ENCODE peak calls at places on chromosomes 13 and 19, in four cellular contexts. R, T, Z and H are unnamed samples.

GRCh38 chr19:13505761-13506549 is at the start of gene CACNA1A:
- DNase-seq in R (no peak), T (no peak), Z (no peak), H (no peak)

GRCh38 chr19:33700408-33700757 is 78.6 kb downstream of the CHST8 start:
- DNase-seq in R (no peak), T (no peak), Z (no peak), H (no peak)

GRCh38 chr19:54188224-54188871 is 1.0 kb downstream of the MBOAT7 start:
- DNase-seq in R (peak), T (no peak), Z (no peak), H (no peak)

GRCh38 chr19:35216026-35216832 is 12.3 kb downstream of the FAM187B start:
- DNase-seq in R (no peak), T (no peak), Z (no peak), H (no peak)

GRCh38 chr13:59780058-59780457 is 383.7 kb downstream of the DIAPH3 start:
- DNase-seq in R (no peak), T (no peak), Z (no peak), H (no peak)

GRCh38 chr19:35162471-35163326 is 8.2 kb downstream of the FXYD5 start:
- DNase-seq in R (no peak), T (no peak), Z (no peak), H (no peak)

GRCh38 chr13:113448545-113448884 is 4.8 kb downstream of the ADPRHL1 start:
- DNase-seq in R (no peak), T (peak), Z (no peak), H (no peak)

GRCh38 chr19:51651216-51651846 is 4.7 kb upstream of the SIGLEC14 start:
- DNase-seq in R (no peak), T (no peak), Z (no peak), H (no peak)

GRCh38 chr13:113318956-113319355 is 21.9 kb downstream of the LAMP1 start:
- DNase-seq in R (no peak), T (no peak), Z (no peak), H (no peak)

GRCh38 chr19:38693380-38694223 is 46.2 kb downstream of the ACTN4 start:
- DNase-seq in R (no peak), T (peak), Z (no peak), H (no peak)

GRCh38 chr19:5356428-5356827 is 15.8 kb upstream of the PTPRS start:
- DNase-seq in R (no peak), T (no peak), Z (no peak), H (no peak)

GRCh38 chr19:5352229-5352763 is 11.7 kb upstream of the PTPRS start:
- DNase-seq in R (no peak), T (no peak), Z (no peak), H (no peak)

GRCh38 chr19:5355076-5355475 is 14.5 kb upstream of the PTPRS start:
- DNase-seq in R (no peak), T (no peak), Z (no peak), H (no peak)

GRCh38 chr19:5355693-5356092 is 15.1 kb upstream of the PTPRS start:
- DNase-seq in R (no peak), T (no peak), Z (no peak), H (no peak)

DNA sequence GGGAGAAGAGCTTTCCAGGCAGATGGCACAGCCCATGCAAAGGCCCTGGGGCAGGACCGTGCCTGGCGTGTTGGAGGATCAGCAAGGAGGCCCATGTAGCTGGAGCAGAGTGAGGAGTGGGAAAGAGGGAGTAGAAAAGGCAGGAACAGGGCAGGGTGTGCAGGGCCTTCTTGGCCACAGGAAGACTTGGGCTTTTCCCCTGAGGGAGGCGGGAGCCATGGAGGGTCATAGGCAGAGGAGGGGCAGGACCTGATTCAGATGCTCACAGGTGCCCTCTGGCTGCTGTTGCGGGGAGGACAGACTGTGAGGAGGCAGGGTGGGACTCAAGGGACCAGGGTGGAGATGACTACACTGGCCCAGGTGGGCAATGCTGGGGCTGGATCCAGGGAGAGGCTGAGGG is 13.8 kb upstream of the PTPRS start:
- DNase-seq in R (no peak), T (no peak), Z (no peak), H (no peak)
- TF ChIP-seq CTCF in R (no peak), T (no peak), Z (no peak), H (no peak)

DNA sequence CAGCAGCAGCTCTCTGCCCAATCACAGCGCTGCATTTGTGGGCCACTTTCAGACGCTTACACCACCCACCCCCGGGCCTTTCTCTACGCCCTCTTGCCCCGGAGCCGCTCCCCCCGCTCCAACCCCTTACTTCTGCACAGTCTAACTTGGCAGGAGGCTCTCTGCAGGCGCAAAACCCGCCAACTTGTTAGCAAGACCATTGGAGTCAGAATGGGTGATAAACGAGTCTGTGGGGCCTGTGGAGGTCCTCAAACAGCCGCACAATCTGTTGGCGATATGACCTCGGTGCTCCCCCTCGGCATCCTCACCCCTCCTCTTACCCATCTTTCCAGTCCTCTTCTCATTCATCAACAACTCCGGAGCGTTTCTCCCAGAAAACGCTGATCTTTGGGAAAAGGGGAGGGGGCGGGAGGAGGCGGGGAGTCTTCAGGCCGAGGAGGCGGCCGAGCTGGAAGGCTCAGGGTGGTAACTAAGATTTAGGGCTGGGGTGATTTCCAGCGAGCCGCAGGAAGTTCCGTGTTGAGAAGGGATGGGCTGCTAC is 4.2 kb downstream of the SOX21 start:
- DNase-seq in R (no peak), T (no peak), Z (no peak), H (no peak)
- H3K4me3 ChIP-seq in R (no peak), T (no peak), Z (peak), H (peak)

GRCh38 chr19:10110076-10110971 is 1.2 kb upstream of the P2RY11 start:
- DNase-seq in R (no peak), T (no peak), Z (no peak), H (no peak)

GRCh38 chr19:10112895-10113591 is 1.6 kb downstream of the P2RY11 start:
- DNase-seq in R (no peak), T (no peak), Z (no peak), H (no peak)

GRCh38 chr19:10112037-10112751 is 701 bp downstream of the P2RY11 start:
- DNase-seq in R (no peak), T (no peak), Z (no peak), H (no peak)

GRCh38 chr19:10110972-10111317 is 548 bp upstream of the P2RY11 start:
- DNase-seq in R (no peak), T (no peak), Z (no peak), H (no peak)

DNA sequence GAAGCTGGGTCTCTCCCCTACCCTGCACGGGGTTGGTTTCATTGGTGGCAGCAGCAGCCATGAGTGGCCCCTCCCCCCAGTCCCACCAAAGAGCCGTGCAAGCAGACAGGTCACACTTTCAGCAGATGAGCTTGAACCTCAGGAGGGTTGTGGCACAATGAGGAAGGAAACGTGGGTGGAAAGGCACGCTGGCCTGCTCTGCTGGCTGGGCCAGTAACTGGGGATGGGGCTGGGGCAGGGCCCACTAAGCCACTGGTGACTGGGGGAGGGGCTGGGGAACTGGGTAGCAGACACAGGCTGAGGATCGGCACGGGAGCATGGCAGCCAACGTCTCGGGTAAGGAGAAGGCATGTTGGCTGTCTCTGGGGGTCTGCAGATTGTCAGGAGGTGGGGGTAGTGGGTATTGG is at the start of gene P2RY11:
- DNase-seq in R (no peak), T (no peak), Z (no peak), H (no peak)
- TF ChIP-seq POLR2A in R (no peak), T (no peak), Z (no peak), H (no peak)

GRCh38 chr19:23440791-23441190 is 45.5 kb upstream of the ZNF91 start:
- DNase-seq in R (no peak), T (no peak), Z (no peak), H (no peak)
- TF ChIP-seq CTCF in R (no peak), T (peak), Z (no peak), H (no peak)